ENCODE peak calls at places on chromosomes 5 and 9, in six cellular contexts. One of them, this sample, is unnamed.

GRCh38 chr5:114050087-114050486 is 311.8 kb upstream of the KCNN2 start:
- DNase-seq in heart left ventricle: no peak
- DNase-seq in IMR-90: no peak
- DNase-seq in left ventricle myocardium inferior: no peak
- DNase-seq in lower leg skin: no peak
- DNase-seq in dorsolateral prefrontal cortex: no peak
- DNase-seq in this sample: no peak

GRCh38 chr5:51345106-51345505 is 38.1 kb upstream of the ISL1 start:
- DNase-seq in heart left ventricle: no peak
- DNase-seq in IMR-90: no peak
- DNase-seq in left ventricle myocardium inferior: no peak
- DNase-seq in lower leg skin: no peak
- DNase-seq in dorsolateral prefrontal cortex: no peak
- DNase-seq in this sample: peak; percentile 20

GRCh38 chr9:77569335-77569734 is 78.8 kb downstream of the GNA14 start:
- DNase-seq in heart left ventricle: no peak
- DNase-seq in IMR-90: no peak
- DNase-seq in left ventricle myocardium inferior: no peak
- DNase-seq in lower leg skin: no peak
- DNase-seq in dorsolateral prefrontal cortex: no peak
- DNase-seq in this sample: no peak

GRCh38 chr9:132288371-132288770 is 66.4 kb downstream of the SETX start:
- DNase-seq in heart left ventricle: no peak
- DNase-seq in IMR-90: peak; percentile 77
- DNase-seq in left ventricle myocardium inferior: no peak
- DNase-seq in lower leg skin: no peak
- DNase-seq in dorsolateral prefrontal cortex: no peak
- DNase-seq in this sample: peak; percentile 68

GRCh38 chr5:92560698-92561361 is 1020.2 kb downstream of the NR2F1-AS1 start:
- DNase-seq in heart left ventricle: no peak
- DNase-seq in IMR-90: peak; percentile 59
- DNase-seq in left ventricle myocardium inferior: no peak
- DNase-seq in lower leg skin: no peak
- DNase-seq in dorsolateral prefrontal cortex: no peak
- DNase-seq in this sample: peak; percentile 89

GRCh38 chr5:155987261-155987810 is 339.6 kb upstream of the SGCD start:
- DNase-seq in heart left ventricle: no peak
- DNase-seq in IMR-90: no peak
- DNase-seq in left ventricle myocardium inferior: no peak
- DNase-seq in lower leg skin: no peak
- DNase-seq in dorsolateral prefrontal cortex: no peak
- DNase-seq in this sample: no peak

GRCh38 chr5:75395277-75395676 is 58.3 kb downstream of the HMGCR start:
- DNase-seq in heart left ventricle: no peak
- DNase-seq in IMR-90: no peak
- DNase-seq in left ventricle myocardium inferior: no peak
- DNase-seq in lower leg skin: no peak
- DNase-seq in dorsolateral prefrontal cortex: no peak
- DNase-seq in this sample: no peak

GRCh38 chr9:127545196-127546124 is 66.6 kb upstream of the STXBP1 start:
- DNase-seq in heart left ventricle: no peak
- DNase-seq in IMR-90: peak; percentile 56
- DNase-seq in left ventricle myocardium inferior: no peak
- DNase-seq in lower leg skin: no peak
- DNase-seq in dorsolateral prefrontal cortex: peak; percentile 68
- DNase-seq in this sample: peak; percentile 91

GRCh38 chr9:95552814-95553546 is 36.2 kb upstream of the PTCH1 start:
- DNase-seq in heart left ventricle: peak; percentile 63
- DNase-seq in IMR-90: no peak
- DNase-seq in left ventricle myocardium inferior: peak; percentile 53
- DNase-seq in lower leg skin: no peak
- DNase-seq in dorsolateral prefrontal cortex: no peak
- DNase-seq in this sample: peak; percentile 15

GRCh38 chr9:116223926-116224325 is 70.3 kb downstream of the PAPPA start:
- DNase-seq in heart left ventricle: no peak
- DNase-seq in IMR-90: peak; percentile 21
- DNase-seq in left ventricle myocardium inferior: no peak
- DNase-seq in lower leg skin: no peak
- DNase-seq in dorsolateral prefrontal cortex: no peak
- DNase-seq in this sample: peak; percentile 38

GRCh38 chr5:97998946-97999345 is 774.5 kb upstream of the RGMB start:
- DNase-seq in heart left ventricle: no peak
- DNase-seq in IMR-90: peak; percentile 47
- DNase-seq in left ventricle myocardium inferior: no peak
- DNase-seq in lower leg skin: no peak
- DNase-seq in dorsolateral prefrontal cortex: no peak
- DNase-seq in this sample: no peak

GRCh38 chr9:4349841-4350418 is 50.1 kb upstream of the GLIS3 start:
- DNase-seq in heart left ventricle: no peak
- DNase-seq in IMR-90: no peak
- DNase-seq in left ventricle myocardium inferior: no peak
- DNase-seq in lower leg skin: no peak
- DNase-seq in dorsolateral prefrontal cortex: no peak
- DNase-seq in this sample: no peak

GRCh38 chr5:179293276-179293675 is 52.0 kb downstream of the ADAMTS2 start:
- DNase-seq in heart left ventricle: no peak
- DNase-seq in IMR-90: no peak
- DNase-seq in left ventricle myocardium inferior: no peak
- DNase-seq in lower leg skin: peak; percentile 43
- DNase-seq in dorsolateral prefrontal cortex: no peak
- DNase-seq in this sample: no peak

GRCh38 chr9:123250504-123250903 is 17.9 kb downstream of the STRBP start:
- DNase-seq in heart left ventricle: no peak
- DNase-seq in IMR-90: no peak
- DNase-seq in left ventricle myocardium inferior: no peak
- DNase-seq in lower leg skin: no peak
- DNase-seq in dorsolateral prefrontal cortex: no peak
- DNase-seq in this sample: no peak

GRCh38 chr5:154197801-154198461 is 7.4 kb downstream of the GALNT10 start:
- DNase-seq in heart left ventricle: no peak
- DNase-seq in IMR-90: peak; percentile 35
- DNase-seq in left ventricle myocardium inferior: no peak
- DNase-seq in lower leg skin: no peak
- DNase-seq in dorsolateral prefrontal cortex: no peak
- DNase-seq in this sample: peak; percentile 94

GRCh38 chr5:57891443-57891842 is 408.8 kb upstream of the ACTBL2 start:
- DNase-seq in heart left ventricle: no peak
- DNase-seq in IMR-90: no peak
- DNase-seq in left ventricle myocardium inferior: no peak
- DNase-seq in lower leg skin: no peak
- DNase-seq in dorsolateral prefrontal cortex: no peak
- DNase-seq in this sample: no peak

GRCh38 chr5:121378559-121379359 is 472.9 kb upstream of the FTMT start:
- DNase-seq in heart left ventricle: peak; percentile 13
- DNase-seq in IMR-90: no peak
- DNase-seq in left ventricle myocardium inferior: no peak
- DNase-seq in lower leg skin: no peak
- DNase-seq in dorsolateral prefrontal cortex: no peak
- DNase-seq in this sample: no peak
- TF ChIP-seq CTCF in heart left ventricle: no peak
- TF ChIP-seq CTCF in IMR-90: no peak
- TF ChIP-seq CTCF in left ventricle myocardium inferior: no peak
- TF ChIP-seq CTCF in lower leg skin: no peak
- TF ChIP-seq CTCF in dorsolateral prefrontal cortex: no peak
- TF ChIP-seq CTCF in this sample: no peak

DNA sequence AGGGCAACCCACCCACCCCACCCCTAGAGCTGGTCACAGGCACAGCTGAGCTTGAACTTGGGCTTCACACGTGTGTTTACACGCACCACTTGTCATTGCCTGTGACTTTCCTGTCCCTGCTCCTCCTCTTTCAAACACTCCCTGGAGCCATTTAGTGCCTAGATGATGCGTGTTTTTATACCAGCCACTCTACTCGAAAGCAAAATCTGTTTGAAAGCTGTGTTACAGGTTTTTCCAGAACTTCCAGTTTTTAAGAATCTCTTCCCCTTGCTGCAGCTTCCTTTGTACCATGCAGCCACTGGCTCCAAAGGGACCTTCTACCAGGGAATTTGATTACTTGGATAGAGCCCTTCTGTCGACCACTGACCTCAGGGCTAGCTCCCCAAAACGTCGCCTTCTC is 78.8 kb upstream of the SPRY4 start:
- DNase-seq in heart left ventricle: no peak
- DNase-seq in IMR-90: no peak
- DNase-seq in left ventricle myocardium inferior: no peak
- DNase-seq in lower leg skin: peak; percentile 23
- DNase-seq in dorsolateral prefrontal cortex: no peak
- DNase-seq in this sample: no peak
- H3K4me3 ChIP-seq in heart left ventricle: no peak overlapping the region
- H3K4me3 ChIP-seq in IMR-90: no peak overlapping the region
- H3K4me3 ChIP-seq in left ventricle myocardium inferior: no peak overlapping the region
- H3K4me3 ChIP-seq in lower leg skin: no peak overlapping the region
- H3K4me3 ChIP-seq in dorsolateral prefrontal cortex: no peak overlapping the region
- H3K4me3 ChIP-seq in this sample: no peak overlapping the region

GRCh38 chr5:157351386-157352089 is 85.6 kb downstream of the CYFIP2 start:
- DNase-seq in heart left ventricle: no peak
- DNase-seq in IMR-90: no peak
- DNase-seq in left ventricle myocardium inferior: no peak
- DNase-seq in lower leg skin: no peak
- DNase-seq in dorsolateral prefrontal cortex: no peak
- DNase-seq in this sample: no peak
- TF ChIP-seq CTCF in heart left ventricle: no peak
- TF ChIP-seq CTCF in IMR-90: no peak
- TF ChIP-seq CTCF in left ventricle myocardium inferior: no peak
- TF ChIP-seq CTCF in lower leg skin: no peak
- TF ChIP-seq CTCF in dorsolateral prefrontal cortex: no peak
- TF ChIP-seq CTCF in this sample: no peak

GRCh38 chr5:73273379-73274050 is 100.5 kb downstream of the TMEM174 start:
- DNase-seq in heart left ventricle: no peak
- DNase-seq in IMR-90: no peak
- DNase-seq in left ventricle myocardium inferior: no peak
- DNase-seq in lower leg skin: no peak
- DNase-seq in dorsolateral prefrontal cortex: no peak
- DNase-seq in this sample: no peak
- H3K4me3 ChIP-seq in heart left ventricle: no peak overlapping the region
- H3K4me3 ChIP-seq in IMR-90: no peak overlapping the region
- H3K4me3 ChIP-seq in left ventricle myocardium inferior: no peak overlapping the region
- H3K4me3 ChIP-seq in lower leg skin: no peak overlapping the region
- H3K4me3 ChIP-seq in dorsolateral prefrontal cortex: no peak overlapping the region
- H3K4me3 ChIP-seq in this sample: no peak overlapping the region

GRCh38 chr9:94148419-94148818 is 64.2 kb downstream of the PTPDC1 start:
- DNase-seq in heart left ventricle: no peak
- DNase-seq in IMR-90: no peak
- DNase-seq in left ventricle myocardium inferior: no peak
- DNase-seq in lower leg skin: no peak
- DNase-seq in dorsolateral prefrontal cortex: no peak
- DNase-seq in this sample: no peak

GRCh38 chr9:94149696-94150095 is 65.4 kb downstream of the PTPDC1 start:
- DNase-seq in heart left ventricle: no peak
- DNase-seq in IMR-90: no peak
- DNase-seq in left ventricle myocardium inferior: no peak
- DNase-seq in lower leg skin: no peak
- DNase-seq in dorsolateral prefrontal cortex: no peak
- DNase-seq in this sample: no peak

GRCh38 chr9:94145640-94146039 is 61.4 kb downstream of the PTPDC1 start:
- DNase-seq in heart left ventricle: no peak
- DNase-seq in IMR-90: no peak
- DNase-seq in left ventricle myocardium inferior: no peak
- DNase-seq in lower leg skin: no peak
- DNase-seq in dorsolateral prefrontal cortex: no peak
- DNase-seq in this sample: no peak

GRCh38 chr9:94150279-94150828 is 66.1 kb downstream of the PTPDC1 start:
- DNase-seq in heart left ventricle: no peak
- DNase-seq in IMR-90: no peak
- DNase-seq in left ventricle myocardium inferior: no peak
- DNase-seq in lower leg skin: no peak
- DNase-seq in dorsolateral prefrontal cortex: no peak
- DNase-seq in this sample: no peak

DNA sequence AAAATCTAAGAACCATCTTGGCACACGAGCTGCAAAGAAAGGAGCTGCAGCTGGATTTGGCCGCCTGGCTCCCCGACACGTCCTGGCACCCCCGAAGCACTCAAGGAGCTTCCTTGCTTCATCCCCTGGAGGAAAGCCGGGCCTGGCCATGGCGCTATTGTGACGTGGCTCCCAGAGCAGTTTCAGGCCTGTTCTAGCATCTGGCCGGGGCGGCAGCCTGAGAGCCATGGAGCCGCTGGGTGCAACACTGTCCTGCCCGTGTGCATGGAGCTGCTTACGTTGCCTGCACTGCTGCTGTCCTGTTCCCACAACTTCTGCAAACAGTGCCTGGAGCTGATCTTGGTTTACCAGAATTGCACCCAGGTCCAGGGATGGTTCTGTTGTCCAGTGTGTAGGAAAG is 63.5 kb downstream of the PTPDC1 start:
- DNase-seq in heart left ventricle: no peak
- DNase-seq in IMR-90: no peak
- DNase-seq in left ventricle myocardium inferior: no peak
- DNase-seq in lower leg skin: no peak
- DNase-seq in dorsolateral prefrontal cortex: no peak
- DNase-seq in this sample: no peak
- TF ChIP-seq CTCF in heart left ventricle: no peak
- TF ChIP-seq CTCF in IMR-90: no peak
- TF ChIP-seq CTCF in left ventricle myocardium inferior: no peak
- TF ChIP-seq CTCF in lower leg skin: no peak
- TF ChIP-seq CTCF in dorsolateral prefrontal cortex: no peak
- TF ChIP-seq CTCF in this sample: no peak